ENCODE peak calls at places on chromosomes 5 and 9, in four cellular contexts. One of them, this sample, is unnamed. For H3K4me1, the result is how much of the 10 kb centered on the place peaks cover.

GRCh38 chr5:57735754-57736153 is 253.1 kb upstream of the ACTBL2 start:
- DNase-seq in uterus: no peak
- DNase-seq in transverse colon: no peak
- DNase-seq in tibial nerve: no peak
- DNase-seq in this sample: no peak

GRCh38 chr5:23139338-23140171 is 286.4 kb upstream of the CDH12 start:
- DNase-seq in uterus: no peak
- DNase-seq in transverse colon: no peak
- DNase-seq in tibial nerve: no peak
- DNase-seq in this sample: no peak

GRCh38 chr5:144778546-144778945 is 607.9 kb downstream of the KCTD16 start:
- DNase-seq in uterus: no peak
- DNase-seq in transverse colon: no peak
- DNase-seq in tibial nerve: no peak
- DNase-seq in this sample: no peak

GRCh38 chr9:84397822-84398221 is 57.3 kb upstream of the SLC28A3 start:
- DNase-seq in uterus: no peak
- DNase-seq in transverse colon: no peak
- DNase-seq in tibial nerve: no peak
- DNase-seq in this sample: no peak

GRCh38 chr9:107119294-107119693 is 163.8 kb upstream of the RAD23B start:
- DNase-seq in uterus: no peak
- DNase-seq in transverse colon: no peak
- DNase-seq in tibial nerve: no peak
- DNase-seq in this sample: no peak

GRCh38 chr9:113515862-113516261 is 52.3 kb downstream of the RGS3 start:
- DNase-seq in uterus: no peak
- DNase-seq in transverse colon: no peak
- DNase-seq in tibial nerve: no peak
- DNase-seq in this sample: peak

GRCh38 chr9:132857031-132857430 is 21.1 kb downstream of the AK8 start:
- DNase-seq in uterus: peak
- DNase-seq in transverse colon: peak
- DNase-seq in tibial nerve: peak
- DNase-seq in this sample: no peak

GRCh38 chr5:95966005-95966404 is 4.4 kb upstream of the ELL2 start:
- DNase-seq in uterus: no peak
- DNase-seq in transverse colon: no peak
- DNase-seq in tibial nerve: no peak
- DNase-seq in this sample: no peak

GRCh38 chr5:87195104-87195581 is 72.5 kb upstream of the RASA1 start:
- DNase-seq in uterus: no peak
- DNase-seq in transverse colon: no peak
- DNase-seq in tibial nerve: no peak
- DNase-seq in this sample: no peak

GRCh38 chr9:127309715-127310114 is 45.1 kb downstream of the GARNL3 start:
- DNase-seq in uterus: no peak
- DNase-seq in transverse colon: no peak
- DNase-seq in tibial nerve: no peak
- DNase-seq in this sample: no peak

GRCh38 chr9:93582115-93582514 is 5.7 kb downstream of the PHF2 start:
- DNase-seq in uterus: no peak
- DNase-seq in transverse colon: peak
- DNase-seq in tibial nerve: no peak
- DNase-seq in this sample: no peak

GRCh38 chr9:2271426-2271825 is 256.3 kb downstream of the SMARCA2 start:
- DNase-seq in uterus: no peak
- DNase-seq in transverse colon: peak
- DNase-seq in tibial nerve: peak
- DNase-seq in this sample: no peak

GRCh38 chr5:58598440-58598839 is 15.6 kb downstream of the RAB3C start:
- DNase-seq in uterus: no peak
- DNase-seq in transverse colon: no peak
- DNase-seq in tibial nerve: no peak
- DNase-seq in this sample: no peak

GRCh38 chr5:60332244-60333018 is 367.5 kb downstream of the DEPDC1B start:
- DNase-seq in uterus: no peak
- DNase-seq in transverse colon: no peak
- DNase-seq in tibial nerve: no peak
- DNase-seq in this sample: no peak

GRCh38 chr5:16871746-16872339 is 64.2 kb downstream of the MYO10 start:
- DNase-seq in uterus: no peak
- DNase-seq in transverse colon: no peak
- DNase-seq in tibial nerve: no peak
- DNase-seq in this sample: no peak

GRCh38 chr5:16866795-16867584 is 69.1 kb downstream of the MYO10 start:
- DNase-seq in uterus: no peak
- DNase-seq in transverse colon: peak
- DNase-seq in tibial nerve: no peak
- DNase-seq in this sample: no peak

GRCh38 chr5:16870878-16871277 is 65.2 kb downstream of the MYO10 start:
- DNase-seq in uterus: no peak
- DNase-seq in transverse colon: no peak
- DNase-seq in tibial nerve: no peak
- DNase-seq in this sample: no peak

GRCh38 chr5:16867585-16867953 is 68.5 kb downstream of the MYO10 start:
- DNase-seq in uterus: no peak
- DNase-seq in transverse colon: no peak
- DNase-seq in tibial nerve: no peak
- DNase-seq in this sample: no peak

GRCh38 chr5:16869821-16870796 is 66.0 kb downstream of the MYO10 start:
- DNase-seq in uterus: no peak
- DNase-seq in transverse colon: no peak
- DNase-seq in tibial nerve: no peak
- DNase-seq in this sample: no peak
- H3K4me1 ChIP-seq in uterus: under half
- H3K4me1 ChIP-seq in transverse colon: under half
- H3K4me1 ChIP-seq in tibial nerve: under half
- H3K4me1 ChIP-seq in this sample: under half

DNA sequence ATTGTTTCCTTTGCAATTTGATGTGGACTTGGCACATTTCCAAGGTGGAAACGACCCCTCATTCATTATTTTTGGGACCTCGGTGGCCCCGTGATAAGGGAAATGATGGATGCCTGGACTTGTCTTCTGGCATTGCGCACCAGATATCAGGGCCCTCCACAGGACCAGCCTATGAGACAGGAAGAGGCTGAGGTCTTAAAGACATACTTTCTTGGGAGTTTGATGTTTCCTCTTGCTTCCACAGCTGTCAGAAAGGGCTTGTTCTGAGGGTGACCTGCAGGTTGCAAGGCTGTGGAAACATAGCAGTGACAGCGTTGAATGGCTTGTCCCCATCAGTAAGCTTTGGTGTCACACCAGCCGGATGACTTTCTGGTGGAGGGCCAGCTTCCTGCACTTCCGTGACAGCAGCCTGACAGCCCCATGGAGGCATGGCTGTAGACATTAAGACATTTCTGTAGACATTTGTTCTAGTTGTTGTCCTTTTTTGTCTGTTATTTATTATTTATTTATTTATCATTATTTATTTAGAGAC is 143.2 kb downstream of the C9orf152 start:
- DNase-seq in uterus: no peak
- DNase-seq in transverse colon: no peak
- DNase-seq in tibial nerve: no peak
- DNase-seq in this sample: no peak
- TF ChIP-seq POLR2A in uterus: no peak
- TF ChIP-seq POLR2A in transverse colon: no peak
- TF ChIP-seq POLR2A in tibial nerve: no peak
- TF ChIP-seq POLR2A in this sample: no peak

GRCh38 chr5:404666-405241 is 38.2 kb upstream of the EXOC3 start:
- DNase-seq in uterus: no peak
- DNase-seq in transverse colon: no peak
- DNase-seq in tibial nerve: no peak
- DNase-seq in this sample: no peak
- H3K4me1 ChIP-seq in uterus: under half
- H3K4me1 ChIP-seq in transverse colon: under half
- H3K4me1 ChIP-seq in tibial nerve: under half
- H3K4me1 ChIP-seq in this sample: under half

DNA sequence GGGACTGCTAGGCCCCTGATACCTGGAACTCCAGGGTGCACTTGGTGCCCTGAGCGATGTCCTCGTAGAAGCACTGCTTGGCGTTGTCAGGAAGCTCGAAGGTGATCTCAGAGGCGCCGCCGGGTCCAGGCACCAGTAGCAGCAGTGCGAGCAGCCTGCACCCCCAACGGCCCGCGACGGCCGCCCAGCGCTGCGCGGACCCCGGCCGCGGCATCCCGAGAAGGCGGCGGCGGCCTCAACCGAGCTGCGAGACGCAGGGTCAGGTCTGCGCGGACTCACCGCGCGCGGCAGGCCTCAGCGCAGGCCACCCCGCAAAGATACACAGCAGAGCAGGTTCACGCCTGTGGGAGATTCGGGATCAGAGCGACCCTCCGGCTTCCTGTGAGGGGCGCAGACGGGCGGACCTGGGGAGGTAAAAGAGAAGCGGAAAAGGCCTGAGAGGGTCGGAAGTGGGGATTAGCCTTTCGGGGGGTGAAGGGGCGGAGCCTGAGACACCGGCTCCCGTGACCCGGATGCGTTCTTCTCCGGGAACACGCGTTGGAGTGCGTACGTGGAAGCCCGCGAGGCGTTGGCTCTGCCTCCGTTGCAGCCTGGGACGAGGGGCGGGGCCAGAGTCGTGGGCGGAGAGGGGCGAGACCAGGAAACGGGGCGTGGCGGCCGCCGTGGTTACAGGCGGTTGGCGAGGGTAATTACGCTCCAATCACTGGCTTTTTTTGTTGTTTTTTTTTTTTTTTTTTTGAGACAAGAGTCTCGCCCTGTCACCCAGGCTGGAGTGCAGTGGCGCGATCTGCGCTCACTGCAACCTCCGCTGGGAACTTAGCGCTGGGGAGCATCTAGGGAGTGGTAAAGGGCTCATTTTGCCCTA is at the start of gene TMED7:
- DNase-seq in uterus: peak
- DNase-seq in transverse colon: peak
- DNase-seq in tibial nerve: peak
- DNase-seq in this sample: peak
- TF ChIP-seq POLR2A in uterus: peak
- TF ChIP-seq POLR2A in transverse colon: peak
- TF ChIP-seq POLR2A in tibial nerve: peak
- TF ChIP-seq POLR2A in this sample: peak

GRCh38 chr9:34992376-34992951 is 2.9 kb downstream of the DNAJB5 start:
- DNase-seq in uterus: peak
- DNase-seq in transverse colon: peak
- DNase-seq in tibial nerve: no peak
- DNase-seq in this sample: peak

GRCh38 chr9:34994429-34995287 is 5.1 kb downstream of the DNAJB5 start:
- DNase-seq in uterus: peak
- DNase-seq in transverse colon: peak
- DNase-seq in tibial nerve: no peak
- DNase-seq in this sample: no peak

GRCh38 chr9:34991833-34992375 is 2.4 kb downstream of the DNAJB5 start:
- DNase-seq in uterus: peak
- DNase-seq in transverse colon: no peak
- DNase-seq in tibial nerve: no peak
- DNase-seq in this sample: no peak

GRCh38 chr9:34995288-34996060 is 5.9 kb downstream of the DNAJB5 start:
- DNase-seq in uterus: no peak
- DNase-seq in transverse colon: no peak
- DNase-seq in tibial nerve: no peak
- DNase-seq in this sample: no peak

DNA sequence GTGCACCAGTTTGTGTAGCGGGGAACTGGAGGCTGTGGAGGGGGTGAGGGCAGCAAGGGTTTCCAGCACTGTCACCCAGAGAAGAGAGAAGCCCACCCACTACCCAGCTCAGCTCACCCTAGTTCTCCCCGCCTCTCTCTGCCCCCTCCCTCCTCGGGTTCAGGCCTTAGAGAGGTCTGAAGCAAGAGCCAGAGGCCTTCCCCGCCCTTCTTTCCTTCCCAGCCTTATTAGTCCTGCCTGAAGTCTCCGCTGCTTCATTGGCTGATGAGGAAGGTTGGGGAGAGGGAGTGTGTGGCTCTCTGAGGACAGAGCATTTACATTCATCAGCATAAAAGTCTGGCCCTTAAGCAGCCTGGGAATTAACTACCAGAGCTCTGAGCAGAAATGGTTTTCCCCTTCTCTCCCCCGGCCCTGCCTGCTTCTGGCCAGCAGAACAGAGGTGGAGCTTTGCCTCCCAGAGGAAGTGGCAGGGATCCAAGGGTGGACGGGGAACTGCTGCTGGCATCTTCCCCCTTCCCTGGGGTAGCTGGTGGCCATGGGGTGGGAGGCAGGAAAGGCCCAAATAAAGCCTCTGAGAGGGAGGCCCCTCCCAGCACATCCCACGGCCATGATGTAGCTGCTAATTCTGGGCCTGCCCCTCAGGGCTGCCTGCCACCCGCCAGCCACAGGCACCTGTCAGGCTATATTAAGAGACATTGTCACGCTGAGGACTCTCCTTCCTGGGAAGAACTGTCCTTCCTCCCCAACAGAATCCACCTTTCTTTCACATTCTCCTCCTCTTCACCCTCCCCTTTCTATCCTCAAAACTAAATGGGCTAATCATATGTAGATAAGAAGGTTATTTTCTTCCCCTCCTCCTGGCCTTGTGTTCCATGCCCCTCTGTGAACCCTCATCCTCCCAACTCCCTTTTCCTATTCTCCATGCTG is 4.2 kb downstream of the DNAJB5 start:
- DNase-seq in uterus: peak
- DNase-seq in transverse colon: peak
- DNase-seq in tibial nerve: peak
- DNase-seq in this sample: peak
- H3K4me1 ChIP-seq in uterus: under half
- H3K4me1 ChIP-seq in transverse colon: half or more
- H3K4me1 ChIP-seq in tibial nerve: under half
- H3K4me1 ChIP-seq in this sample: under half

DNA sequence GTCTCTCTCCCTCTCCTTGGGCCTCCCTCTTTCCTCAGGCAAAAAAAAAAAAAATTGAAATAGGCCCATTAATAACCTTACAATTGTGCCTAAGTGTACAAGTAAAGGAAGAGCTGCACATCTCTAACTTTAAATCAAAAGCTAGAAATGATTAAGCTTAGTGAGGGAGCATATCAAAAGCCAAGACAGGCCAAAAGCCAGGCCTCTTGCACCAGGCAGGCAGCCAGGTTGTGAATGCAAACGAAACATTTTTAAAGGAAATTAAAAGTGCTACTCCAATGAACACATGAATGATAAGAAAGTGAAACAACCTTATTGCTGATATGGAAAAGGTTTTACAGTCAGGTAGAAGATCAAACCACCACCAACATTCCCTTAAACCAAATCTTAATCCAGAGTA is 383.4 kb downstream of the KIAA0825 start:
- DNase-seq in uterus: no peak
- DNase-seq in transverse colon: no peak
- DNase-seq in tibial nerve: no peak
- DNase-seq in this sample: no peak
- TF ChIP-seq POLR2A in uterus: no peak
- TF ChIP-seq POLR2A in transverse colon: no peak
- TF ChIP-seq POLR2A in tibial nerve: no peak
- TF ChIP-seq POLR2A in this sample: no peak

GRCh38 chr5:43432486-43433365 is 20.5 kb upstream of the CCL28 start:
- DNase-seq in uterus: no peak
- DNase-seq in transverse colon: peak
- DNase-seq in tibial nerve: peak
- DNase-seq in this sample: no peak
- H3K4me1 ChIP-seq in uterus: under half
- H3K4me1 ChIP-seq in transverse colon: under half
- H3K4me1 ChIP-seq in tibial nerve: under half
- H3K4me1 ChIP-seq in this sample: under half